ENCODE peak calls at places on chromosomes 16 and 17, in eight cellular contexts. J, I, Q, R, G, P, E and B are unnamed samples.

GRCh38 chr17:51461578-51462004 is 201.2 kb downstream of the UTP18 start:
- DNase-seq in E (peak), G (peak), R (no peak), I (peak), J (no peak), Q (peak), P (peak), B (peak)

GRCh38 chr17:43827596-43827995 is 5.3 kb downstream of the MPP3 start:
- DNase-seq in J (no peak), E (no peak), P (no peak), R (no peak), Q (no peak), G (no peak), I (no peak), B (no peak)

GRCh38 chr16:57797526-57798266 is 4.6 kb downstream of the KIFC3 start:
- DNase-seq in P (no peak), E (no peak), I (no peak), R (no peak), G (peak), J (no peak), Q (peak), B (no peak)

GRCh38 chr17:42798383-42799380 is at the start of the genes CNTD1 and COA3:
- DNase-seq in J (no peak), E (peak), I (peak), P (peak), G (peak), R (peak), Q (peak), B (peak)

GRCh38 chr17:47955497-47956461 is 1.9 kb downstream of the PRR15L start:
- DNase-seq in Q (peak), J (no peak), I (no peak), G (no peak), E (no peak), R (no peak), P (no peak), B (no peak)

GRCh38 chr17:31621566-31621965 is 230.1 kb downstream of the RAB11FIP4 start:
- DNase-seq in E (no peak), I (no peak), Q (no peak), R (no peak), P (no peak), J (no peak), G (no peak), B (no peak)

GRCh38 chr17:63927464-63928171 is 4.5 kb downstream of the CD79B start:
- DNase-seq in I (no peak), R (no peak), Q (no peak), J (no peak), P (no peak), E (no peak), G (no peak), B (no peak)

GRCh38 chr16:56632848-56633365 is 448 bp downstream of the MT1M start:
- DNase-seq in J (no peak), Q (no peak), G (no peak), I (no peak), E (no peak), R (no peak), P (no peak), B (no peak)

GRCh38 chr16:2151188-2152091 is 3.0 kb downstream of the RAB26 start:
- DNase-seq in Q (peak), P (no peak), I (no peak), R (no peak), E (no peak), G (peak), J (no peak), B (peak)

GRCh38 chr16:57946181-57946801 is 24.6 kb downstream of the CNGB1 start:
- DNase-seq in G (no peak), J (no peak), R (no peak), I (no peak), P (no peak), Q (no peak), E (no peak), B (no peak)

GRCh38 chr17:39737761-39738567 is at the start of gene GRB7:
- DNase-seq in J (no peak), P (no peak), I (no peak), G (peak), E (no peak), R (peak), Q (peak), B (no peak)

GRCh38 chr17:16584273-16584995 is 15.4 kb upstream of the ZNF287 start:
- DNase-seq in Q (peak), P (peak), R (peak), J (peak), E (peak), G (peak), I (peak), B (peak)

GRCh38 chr17:20989991-20990855 is 52.6 kb downstream of the USP22 start:
- DNase-seq in J (no peak), Q (no peak), I (no peak), G (no peak), R (no peak), P (no peak), E (no peak), B (no peak)

GRCh38 chr16:66270333-66270927 is 96.1 kb upstream of the CDH5 start:
- DNase-seq in Q (peak), I (peak), P (peak), G (peak), E (peak), J (no peak), R (no peak), B (peak)

GRCh38 chr16:83602797-83603735 is 204.7 kb upstream of the HSBP1 start:
- DNase-seq in R (no peak), E (no peak), Q (no peak), J (no peak), G (no peak), I (no peak), P (no peak), B (no peak)

GRCh38 chr17:6492892-6493674 is 48.8 kb downstream of the PIMREG start:
- DNase-seq in Q (no peak), I (no peak), G (peak), R (no peak), P (no peak), J (no peak), E (peak), B (peak)

GRCh38 chr16:8959921-8960787 is 3.6 kb downstream of the USP7 start:
- DNase-seq in P (no peak), J (no peak), G (no peak), Q (no peak), E (no peak), I (peak), R (no peak), B (peak)

GRCh38 chr17:82231562-82232321 is 2.9 kb downstream of the SLC16A3 start:
- DNase-seq in I (peak), E (peak), Q (peak), J (no peak), R (peak), G (peak), P (peak), B (peak)

GRCh38 chr16:19831678-19832077 is 53.0 kb downstream of the GPRC5B start:
- DNase-seq in R (no peak), G (peak), I (peak), P (no peak), E (no peak), J (no peak), Q (no peak), B (no peak)

GRCh38 chr17:15893333-15894024 is 51.5 kb upstream of the ADORA2B start:
- DNase-seq in E (no peak), G (peak), I (peak), J (no peak), R (no peak), Q (no peak), P (no peak), B (no peak)

GRCh38 chr16:66750279-66751134 is 902 bp downstream of the DYNC1LI2 start:
- DNase-seq in G (no peak), R (no peak), Q (no peak), P (no peak), E (no peak), J (no peak), I (no peak), B (peak)

GRCh38 chr16:21526923-21527807 is 72.2 kb upstream of the METTL9 start:
- DNase-seq in I (no peak), P (peak), R (no peak), J (no peak), Q (no peak), G (no peak), E (no peak), B (no peak)

GRCh38 chr16:67881557-67882220 is 3.0 kb upstream of the NRN1L start:
- DNase-seq in G (no peak), E (no peak), P (peak), R (no peak), J (no peak), I (no peak), Q (peak), B (no peak)

GRCh38 chr16:19888834-19889233 is 4.2 kb upstream of the GPRC5B start:
- DNase-seq in I (no peak), R (no peak), J (no peak), G (no peak), E (no peak), Q (no peak), P (no peak), B (no peak)

GRCh38 chr17:28598799-28599310 is at the start of gene SPAG5:
- DNase-seq in I (peak), E (peak), Q (peak), P (peak), R (peak), J (peak), G (peak), B (peak)

GRCh38 chr17:63354251-63354650 is 91.9 kb downstream of the CYB561 start:
- DNase-seq in E (no peak), G (no peak), J (no peak), Q (no peak), R (no peak), I (peak), P (no peak), B (no peak)

GRCh38 chr17:29607557-29608195 is 14.7 kb downstream of the ANKRD13B start:
- DNase-seq in R (no peak), J (no peak), G (no peak), E (no peak), Q (no peak), P (no peak), I (no peak), B (no peak)

GRCh38 chr16:51531271-51531670 is 380.2 kb upstream of the SALL1 start:
- DNase-seq in Q (no peak), E (no peak), P (no peak), I (no peak), G (no peak), J (no peak), R (no peak), B (no peak)

GRCh38 chr17:32349854-32350661 is at the start of gene ZNF207:
- DNase-seq in Q (peak), J (peak), E (peak), I (peak), R (peak), P (peak), G (peak), B (peak)

GRCh38 chr17:76581515-76581914 is 4.1 kb downstream of the ST6GALNAC2 start:
- DNase-seq in J (no peak), E (no peak), G (no peak), P (no peak), R (no peak), I (no peak), Q (no peak), B (no peak)
- H3K4me3 ChIP-seq in J (peak), E (no peak), G (no peak), P (no peak), R (no peak), I (no peak), Q (no peak), B (no peak)

GRCh38 chr17:76506408-76507328 is 5.4 kb upstream of the RHBDF2 start:
- DNase-seq in R (peak), I (peak), P (peak), G (peak), Q (peak), E (peak), J (no peak), B (peak)

GRCh38 chr17:76501827-76502307 is 644 bp upstream of the RHBDF2 start:
- DNase-seq in R (no peak), I (no peak), P (no peak), J (no peak), Q (peak), G (no peak), E (peak), B (no peak)

GRCh38 chr17:76501018-76501826 is at the start of gene RHBDF2:
- DNase-seq in G (peak), Q (peak), E (peak), R (peak), P (peak), J (no peak), I (peak), B (peak)

GRCh38 chr17:76502326-76503211 is 1.3 kb upstream of the RHBDF2 start:
- DNase-seq in R (no peak), I (no peak), P (no peak), J (no peak), G (no peak), E (no peak), Q (peak), B (peak)

GRCh38 chr17:76504117-76504516 is 2.9 kb upstream of the RHBDF2 start:
- DNase-seq in E (no peak), J (no peak), G (no peak), I (no peak), P (no peak), Q (no peak), R (no peak), B (peak)
- TF ChIP-seq CTCF in E (no peak), J (no peak), G (no peak), I (no peak), P (no peak), Q (no peak), R (no peak), B (peak)

DNA sequence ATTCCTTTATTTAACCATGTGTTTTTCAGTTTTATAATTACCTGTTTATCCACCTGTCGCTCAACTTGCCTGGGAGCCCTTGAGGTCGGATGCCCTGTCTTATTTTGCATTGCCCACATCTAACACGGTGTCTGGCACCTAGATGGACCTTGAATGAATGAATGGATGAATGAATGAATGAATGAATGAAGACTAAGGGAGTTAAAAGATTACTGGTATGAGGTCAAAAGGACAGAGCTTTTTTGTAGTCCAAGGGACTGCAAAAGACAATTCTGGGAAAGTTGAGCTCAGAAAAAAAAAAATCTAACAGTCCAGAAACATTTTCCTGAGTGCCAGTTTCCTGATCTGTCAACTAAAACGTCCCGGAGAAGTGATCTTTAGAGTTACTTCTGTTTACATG is 244.6 kb upstream of the MYOCD start:
- DNase-seq in J (no peak), Q (no peak), R (no peak), G (no peak), P (no peak), I (no peak), E (no peak), B (no peak)
- TF ChIP-seq POLR2A in J (no peak), Q (no peak), R (no peak), G (no peak), P (no peak), I (no peak), E (no peak), B (no peak)

GRCh38 chr17:75874323-75875181 is 3.8 kb downstream of the TRIM47 start:
- DNase-seq in G (no peak), Q (no peak), J (no peak), I (no peak), R (no peak), P (no peak), E (no peak), B (no peak)

GRCh38 chr17:75872434-75873351 is 5.7 kb downstream of the TRIM47 start:
- DNase-seq in J (no peak), I (peak), G (peak), Q (peak), E (peak), P (peak), R (peak), B (no peak)

GRCh38 chr17:75873587-75874322 is 4.6 kb downstream of the TRIM47 start:
- DNase-seq in J (no peak), E (no peak), R (no peak), P (no peak), G (no peak), I (no peak), Q (no peak), B (no peak)

GRCh38 chr17:75864448-75864871 is 9.3 kb upstream of the WBP2 start:
- DNase-seq in Q (peak), P (peak), E (peak), I (peak), J (no peak), R (peak), G (no peak), B (peak)

GRCh38 chr17:75869282-75870141 is 8.9 kb downstream of the TRIM47 start:
- DNase-seq in I (peak), J (no peak), P (peak), R (no peak), G (peak), E (no peak), Q (no peak), B (no peak)
- H3K4me3 ChIP-seq in I (peak), J (peak), P (peak), R (no peak), G (no peak), E (no peak), Q (no peak), B (no peak)

GRCh38 chr16:73193464-73193863 is 145.5 kb upstream of the ZFHX3 start:
- DNase-seq in E (no peak), P (no peak), J (no peak), Q (no peak), I (no peak), R (no peak), G (no peak), B (no peak)
- TF ChIP-seq CTCF in E (no peak), P (no peak), J (no peak), Q (no peak), I (no peak), R (no peak), G (no peak), B (no peak)

GRCh38 chr16:30371248-30371816 is 1.0 kb upstream of the TBC1D10B start:
- DNase-seq in I (no peak), P (no peak), Q (no peak), J (no peak), G (no peak), R (no peak), E (no peak), B (no peak)

GRCh38 chr16:30369091-30369937 is 980 bp downstream of the TBC1D10B start:
- DNase-seq in P (peak), I (no peak), E (no peak), J (no peak), R (no peak), G (no peak), Q (no peak), B (peak)

GRCh38 chr16:30369938-30370443 is 303 bp downstream of the TBC1D10B start:
- DNase-seq in E (no peak), P (no peak), I (no peak), R (no peak), G (no peak), Q (no peak), J (no peak), B (no peak)

GRCh38 chr16:30372037-30372712 is 1.9 kb upstream of the TBC1D10B start:
- DNase-seq in J (no peak), Q (no peak), I (no peak), E (no peak), G (no peak), R (no peak), P (peak), B (no peak)

DNA sequence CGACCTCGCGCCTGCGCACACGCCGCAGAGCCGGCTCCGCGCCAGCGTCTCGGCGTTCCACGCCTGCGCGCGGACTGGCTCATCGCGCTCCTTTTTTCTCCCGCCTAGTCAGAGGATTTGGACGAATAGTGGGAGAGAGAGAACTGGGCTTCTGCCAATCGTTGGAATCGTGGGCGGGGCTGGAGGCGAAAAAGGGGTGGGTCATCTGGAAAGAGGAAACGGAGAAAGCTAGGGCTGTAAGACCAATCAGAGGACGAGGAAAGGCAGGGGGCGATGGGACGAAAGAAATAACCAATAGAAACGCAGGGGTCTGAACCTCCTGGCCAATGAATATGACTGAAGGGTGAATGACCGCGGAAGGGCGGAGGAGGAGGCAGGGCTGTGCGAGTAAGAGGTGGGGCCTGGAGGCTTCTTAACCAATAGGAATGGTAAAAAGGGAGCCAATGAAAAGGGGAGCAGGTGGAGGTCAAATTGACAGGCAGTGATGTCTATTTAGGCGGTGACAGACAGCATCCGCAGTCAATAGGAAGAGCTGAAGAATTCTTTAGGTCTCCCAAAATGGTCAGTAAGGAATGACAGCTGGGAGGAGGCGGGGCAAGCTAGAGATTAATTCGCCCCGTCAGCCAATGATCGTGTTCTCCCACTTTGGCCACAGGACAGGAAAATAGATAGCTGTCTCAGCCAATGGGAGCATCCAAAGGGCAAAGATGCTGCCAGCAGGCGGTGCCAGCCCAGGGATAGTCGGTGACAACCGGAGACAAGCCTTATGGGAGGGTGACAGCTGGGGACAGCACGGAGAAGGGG is at the start of gene TBC1D10B:
- DNase-seq in J (peak), Q (peak), G (peak), P (peak), I (peak), R (peak), E (peak), B (peak)
- TF ChIP-seq POLR2A in J (no peak), Q (no peak), G (peak), P (peak), I (no peak), R (no peak), E (no peak), B (peak)

GRCh38 chr16:70715860-70716357 is 30.1 kb upstream of the MTSS2 start:
- DNase-seq in G (no peak), R (no peak), Q (no peak), P (no peak), J (no peak), I (peak), E (peak), B (no peak)
- H3K4me3 ChIP-seq in G (no peak), R (no peak), Q (no peak), P (no peak), J (no peak), I (no peak), E (no peak), B (no peak)